ENCODE peak calls at places on chromosomes 12 and 14, in four cellular contexts. N is ACHN; V is COR-L47; M is naive thymus-derived CD8-positive, alpha-beta T cell. K is an unnamed sample.

GRCh38 chr12:42326466-42327226 is 679 bp downstream of the PPHLN1 start:
- DNase-seq in N (peak), V (no peak), M (peak), K (peak)

GRCh38 chr14:67934087-67934486 is 114.5 kb downstream of the RAD51B start:
- DNase-seq in N (peak), V (peak), M (peak), K (peak)

GRCh38 chr12:132610051-132610759 is at the start of gene LRCOL1:
- DNase-seq in N (no peak), V (no peak), M (no peak), K (no peak)

GRCh38 chr12:97960741-97961608 is 498.4 kb downstream of the RMST start:
- DNase-seq in N (peak), V (peak), M (no peak), K (peak)

GRCh38 chr12:123571343-123571813 is 13.0 kb upstream of the TMED2 start:
- DNase-seq in N (no peak), V (no peak), M (no peak), K (no peak)

GRCh38 chr12:52903855-52904508 is 894 bp downstream of the KRT8 start:
- DNase-seq in N (peak), V (peak), M (peak), K (peak)

GRCh38 chr12:15627995-15628945 is 160.9 kb downstream of the EPS8 start:
- DNase-seq in N (peak), V (no peak), M (no peak), K (no peak)

GRCh38 chr12:90216815-90217214 is 508.2 kb upstream of the ATP2B1 start:
- DNase-seq in N (no peak), V (no peak), M (no peak), K (no peak)

GRCh38 chr12:2194571-2194970 is 141.8 kb downstream of the CACNA1C start:
- DNase-seq in N (no peak), V (no peak), M (no peak), K (no peak)

GRCh38 chr12:115670869-115671268 is 606.6 kb downstream of the MED13L start:
- DNase-seq in N (no peak), V (no peak), M (no peak), K (no peak)

GRCh38 chr12:24012528-24012927 is 63.1 kb upstream of the SOX5 start:
- DNase-seq in N (peak), V (no peak), M (no peak), K (peak)

GRCh38 chr12:42145197-42145549 is 499 bp upstream of the GXYLT1 start:
- DNase-seq in N (peak), V (no peak), M (no peak), K (no peak)

GRCh38 chr12:6778212-6778570 is 5.9 kb downstream of the LAG3 start:
- DNase-seq in N (peak), V (no peak), M (no peak), K (peak)

GRCh38 chr14:70057519-70058136 is 131.1 kb downstream of the SLC8A3 start:
- DNase-seq in N (no peak), V (no peak), M (no peak), K (no peak)

GRCh38 chr12:93682846-93683261 is 5.7 kb downstream of the CRADD start:
- DNase-seq in N (peak), V (no peak), M (no peak), K (no peak)

GRCh38 chr14:41404121-41404520 is 202.6 kb upstream of the LRFN5 start:
- DNase-seq in N (no peak), V (no peak), M (no peak), K (no peak)

GRCh38 chr12:121581681-121582439 is 1.0 kb upstream of the KDM2B start:
- DNase-seq in N (no peak), V (no peak), M (peak), K (no peak)

GRCh38 chr14:37232907-37233481 is 35.3 kb downstream of the MIPOL1 start:
- DNase-seq in N (peak), V (peak), M (no peak), K (peak)

GRCh38 chr12:3603576-3603975 is 112.6 kb downstream of the PRMT8 start:
- DNase-seq in N (no peak), V (no peak), M (no peak), K (no peak)

GRCh38 chr12:75650989-75651695 is 139.7 kb upstream of the KRR1 start:
- DNase-seq in N (no peak), V (no peak), M (no peak), K (peak)

GRCh38 chr14:55957950-55958349 is 160.3 kb upstream of the PELI2 start:
- DNase-seq in N (no peak), V (no peak), M (no peak), K (no peak)

GRCh38 chr14:50943943-50944646 is at the start of gene PYGL:
- DNase-seq in N (peak), V (peak), M (peak), K (no peak)

GRCh38 chr14:59154383-59154782 is 34.1 kb upstream of the DAAM1 start:
- DNase-seq in N (no peak), V (no peak), M (no peak), K (no peak)

GRCh38 chr14:61453103-61453767 is 131.9 kb downstream of the PRKCH start:
- DNase-seq in N (no peak), V (no peak), M (no peak), K (no peak)

GRCh38 chr12:117188961-117189724 is 1.1 kb downstream of the FBXO21 start:
- DNase-seq in N (no peak), V (no peak), M (no peak), K (no peak)

GRCh38 chr14:105864651-105865265 is 338.4 kb downstream of the TMEM121 start:
- DNase-seq in N (no peak), V (no peak), M (no peak), K (no peak)

GRCh38 chr12:22268406-22268805 is 66.1 kb downstream of the ST8SIA1 start:
- DNase-seq in N (no peak), V (no peak), M (no peak), K (no peak)

GRCh38 chr14:89164168-89165074 is 252.6 kb downstream of the FOXN3 start:
- DNase-seq in N (no peak), V (no peak), M (no peak), K (no peak)

K was measured in NCI-H1105.